ENCODE peak calls at places on chromosomes 7 and 10, in five cellular contexts. One of them, this sample, is unnamed.

GRCh38 chr7:41809487-41810257 is 106.8 kb upstream of the INHBA start:
- DNase-seq in CD4-positive, CD25-positive, alpha-beta regulatory T cell: no peak
- DNase-seq in activated effector memory CD4-positive, alpha-beta T cell treated with Interleukin-2 at 50 U/mL for 16 hours: no peak
- DNase-seq in stimulated activated CD4-positive, alpha-beta T cell treated with anti-CD3 and anti-CD28 coated beads, Interleukin-4, amount 100 ng/mL, for 48 hours: no peak
- DNase-seq in amniotic stem cell: no peak
- DNase-seq in this sample: no peak

GRCh38 chr7:147483634-147484292 is 1106.8 kb upstream of the C7orf33 start:
- DNase-seq in CD4-positive, CD25-positive, alpha-beta regulatory T cell: no peak
- DNase-seq in activated effector memory CD4-positive, alpha-beta T cell treated with Interleukin-2 at 50 U/mL for 16 hours: no peak
- DNase-seq in stimulated activated CD4-positive, alpha-beta T cell treated with anti-CD3 and anti-CD28 coated beads, Interleukin-4, amount 100 ng/mL, for 48 hours: no peak
- DNase-seq in amniotic stem cell: peak; percentile 8
- DNase-seq in this sample: no peak

GRCh38 chr10:66813122-66813521 is 112.7 kb upstream of the LRRTM3 start:
- DNase-seq in CD4-positive, CD25-positive, alpha-beta regulatory T cell: no peak
- DNase-seq in activated effector memory CD4-positive, alpha-beta T cell treated with Interleukin-2 at 50 U/mL for 16 hours: no peak
- DNase-seq in stimulated activated CD4-positive, alpha-beta T cell treated with anti-CD3 and anti-CD28 coated beads, Interleukin-4, amount 100 ng/mL, for 48 hours: no peak
- DNase-seq in amniotic stem cell: no peak
- DNase-seq in this sample: no peak

GRCh38 chr7:159022238-159022993 is 122.3 kb downstream of the VIPR2 start:
- DNase-seq in CD4-positive, CD25-positive, alpha-beta regulatory T cell: no peak
- DNase-seq in activated effector memory CD4-positive, alpha-beta T cell treated with Interleukin-2 at 50 U/mL for 16 hours: no peak
- DNase-seq in stimulated activated CD4-positive, alpha-beta T cell treated with anti-CD3 and anti-CD28 coated beads, Interleukin-4, amount 100 ng/mL, for 48 hours: no peak
- DNase-seq in amniotic stem cell: no peak
- DNase-seq in this sample: no peak

GRCh38 chr10:3813986-3814831 is 29.2 kb upstream of the KLF6 start:
- DNase-seq in CD4-positive, CD25-positive, alpha-beta regulatory T cell: no peak
- DNase-seq in activated effector memory CD4-positive, alpha-beta T cell treated with Interleukin-2 at 50 U/mL for 16 hours: no peak
- DNase-seq in stimulated activated CD4-positive, alpha-beta T cell treated with anti-CD3 and anti-CD28 coated beads, Interleukin-4, amount 100 ng/mL, for 48 hours: no peak
- DNase-seq in amniotic stem cell: no peak
- DNase-seq in this sample: no peak

GRCh38 chr7:91941450-91941849 is 788 bp downstream of the AKAP9 start:
- DNase-seq in CD4-positive, CD25-positive, alpha-beta regulatory T cell: peak; percentile 3
- DNase-seq in activated effector memory CD4-positive, alpha-beta T cell treated with Interleukin-2 at 50 U/mL for 16 hours: peak; percentile 15
- DNase-seq in stimulated activated CD4-positive, alpha-beta T cell treated with anti-CD3 and anti-CD28 coated beads, Interleukin-4, amount 100 ng/mL, for 48 hours: no peak
- DNase-seq in amniotic stem cell: no peak
- DNase-seq in this sample: peak; percentile 34

GRCh38 chr7:2120251-2120660 is 112.5 kb downstream of the MAD1L1 start:
- DNase-seq in CD4-positive, CD25-positive, alpha-beta regulatory T cell: no peak
- DNase-seq in activated effector memory CD4-positive, alpha-beta T cell treated with Interleukin-2 at 50 U/mL for 16 hours: peak; percentile 48
- DNase-seq in stimulated activated CD4-positive, alpha-beta T cell treated with anti-CD3 and anti-CD28 coated beads, Interleukin-4, amount 100 ng/mL, for 48 hours: no peak
- DNase-seq in amniotic stem cell: no peak
- DNase-seq in this sample: peak; percentile 63

GRCh38 chr7:41891967-41892755 is 189.3 kb upstream of the INHBA start:
- DNase-seq in CD4-positive, CD25-positive, alpha-beta regulatory T cell: no peak
- DNase-seq in activated effector memory CD4-positive, alpha-beta T cell treated with Interleukin-2 at 50 U/mL for 16 hours: no peak
- DNase-seq in stimulated activated CD4-positive, alpha-beta T cell treated with anti-CD3 and anti-CD28 coated beads, Interleukin-4, amount 100 ng/mL, for 48 hours: no peak
- DNase-seq in amniotic stem cell: no peak
- DNase-seq in this sample: no peak

GRCh38 chr10:60769406-60769805 is 8.9 kb upstream of the CDK1 start:
- DNase-seq in CD4-positive, CD25-positive, alpha-beta regulatory T cell: no peak
- DNase-seq in activated effector memory CD4-positive, alpha-beta T cell treated with Interleukin-2 at 50 U/mL for 16 hours: no peak
- DNase-seq in stimulated activated CD4-positive, alpha-beta T cell treated with anti-CD3 and anti-CD28 coated beads, Interleukin-4, amount 100 ng/mL, for 48 hours: no peak
- DNase-seq in amniotic stem cell: no peak
- DNase-seq in this sample: no peak

GRCh38 chr7:98137826-98138151 is 31.1 kb downstream of the LMTK2 start:
- DNase-seq in CD4-positive, CD25-positive, alpha-beta regulatory T cell: no peak
- DNase-seq in activated effector memory CD4-positive, alpha-beta T cell treated with Interleukin-2 at 50 U/mL for 16 hours: no peak
- DNase-seq in stimulated activated CD4-positive, alpha-beta T cell treated with anti-CD3 and anti-CD28 coated beads, Interleukin-4, amount 100 ng/mL, for 48 hours: no peak
- DNase-seq in amniotic stem cell: no peak
- DNase-seq in this sample: no peak

GRCh38 chr10:127485153-127485857 is 63.8 kb upstream of the NPS start:
- DNase-seq in CD4-positive, CD25-positive, alpha-beta regulatory T cell: no peak
- DNase-seq in activated effector memory CD4-positive, alpha-beta T cell treated with Interleukin-2 at 50 U/mL for 16 hours: no peak
- DNase-seq in stimulated activated CD4-positive, alpha-beta T cell treated with anti-CD3 and anti-CD28 coated beads, Interleukin-4, amount 100 ng/mL, for 48 hours: no peak
- DNase-seq in amniotic stem cell: no peak
- DNase-seq in this sample: no peak

GRCh38 chr7:2016021-2016631 is 216.6 kb downstream of the MAD1L1 start:
- DNase-seq in CD4-positive, CD25-positive, alpha-beta regulatory T cell: no peak
- DNase-seq in activated effector memory CD4-positive, alpha-beta T cell treated with Interleukin-2 at 50 U/mL for 16 hours: no peak
- DNase-seq in stimulated activated CD4-positive, alpha-beta T cell treated with anti-CD3 and anti-CD28 coated beads, Interleukin-4, amount 100 ng/mL, for 48 hours: no peak
- DNase-seq in amniotic stem cell: no peak
- DNase-seq in this sample: no peak

GRCh38 chr10:102710604-102711003 is 3.6 kb downstream of the ARL3 start:
- DNase-seq in CD4-positive, CD25-positive, alpha-beta regulatory T cell: no peak
- DNase-seq in activated effector memory CD4-positive, alpha-beta T cell treated with Interleukin-2 at 50 U/mL for 16 hours: no peak
- DNase-seq in stimulated activated CD4-positive, alpha-beta T cell treated with anti-CD3 and anti-CD28 coated beads, Interleukin-4, amount 100 ng/mL, for 48 hours: no peak
- DNase-seq in amniotic stem cell: peak; percentile 36
- DNase-seq in this sample: no peak

GRCh38 chr10:86346794-86347665 is 19.6 kb downstream of the GRID1 start:
- DNase-seq in CD4-positive, CD25-positive, alpha-beta regulatory T cell: no peak
- DNase-seq in activated effector memory CD4-positive, alpha-beta T cell treated with Interleukin-2 at 50 U/mL for 16 hours: no peak
- DNase-seq in stimulated activated CD4-positive, alpha-beta T cell treated with anti-CD3 and anti-CD28 coated beads, Interleukin-4, amount 100 ng/mL, for 48 hours: no peak
- DNase-seq in amniotic stem cell: no peak
- DNase-seq in this sample: no peak

GRCh38 chr7:50782376-50783208 is at the start of gene GRB10:
- DNase-seq in CD4-positive, CD25-positive, alpha-beta regulatory T cell: no peak
- DNase-seq in activated effector memory CD4-positive, alpha-beta T cell treated with Interleukin-2 at 50 U/mL for 16 hours: no peak
- DNase-seq in stimulated activated CD4-positive, alpha-beta T cell treated with anti-CD3 and anti-CD28 coated beads, Interleukin-4, amount 100 ng/mL, for 48 hours: no peak
- DNase-seq in amniotic stem cell: no peak
- DNase-seq in this sample: no peak

GRCh38 chr10:23343591-23344225 is 889 bp downstream of the C10orf67 start:
- DNase-seq in CD4-positive, CD25-positive, alpha-beta regulatory T cell: peak; percentile 60
- DNase-seq in activated effector memory CD4-positive, alpha-beta T cell treated with Interleukin-2 at 50 U/mL for 16 hours: peak; percentile 21
- DNase-seq in stimulated activated CD4-positive, alpha-beta T cell treated with anti-CD3 and anti-CD28 coated beads, Interleukin-4, amount 100 ng/mL, for 48 hours: peak; percentile 55
- DNase-seq in amniotic stem cell: no peak
- DNase-seq in this sample: no peak

GRCh38 chr10:71889388-71889987 is 38.4 kb upstream of the PSAP start:
- DNase-seq in CD4-positive, CD25-positive, alpha-beta regulatory T cell: no peak
- DNase-seq in activated effector memory CD4-positive, alpha-beta T cell treated with Interleukin-2 at 50 U/mL for 16 hours: no peak
- DNase-seq in stimulated activated CD4-positive, alpha-beta T cell treated with anti-CD3 and anti-CD28 coated beads, Interleukin-4, amount 100 ng/mL, for 48 hours: no peak
- DNase-seq in amniotic stem cell: no peak
- DNase-seq in this sample: no peak

GRCh38 chr10:5854178-5854570 is 35.5 kb downstream of the ANKRD16 start:
- DNase-seq in CD4-positive, CD25-positive, alpha-beta regulatory T cell: no peak
- DNase-seq in activated effector memory CD4-positive, alpha-beta T cell treated with Interleukin-2 at 50 U/mL for 16 hours: no peak
- DNase-seq in stimulated activated CD4-positive, alpha-beta T cell treated with anti-CD3 and anti-CD28 coated beads, Interleukin-4, amount 100 ng/mL, for 48 hours: no peak
- DNase-seq in amniotic stem cell: no peak
- DNase-seq in this sample: no peak

GRCh38 chr7:10122573-10123100 is 851.0 kb upstream of the PHF14 start:
- DNase-seq in CD4-positive, CD25-positive, alpha-beta regulatory T cell: no peak
- DNase-seq in activated effector memory CD4-positive, alpha-beta T cell treated with Interleukin-2 at 50 U/mL for 16 hours: no peak
- DNase-seq in stimulated activated CD4-positive, alpha-beta T cell treated with anti-CD3 and anti-CD28 coated beads, Interleukin-4, amount 100 ng/mL, for 48 hours: no peak
- DNase-seq in amniotic stem cell: no peak
- DNase-seq in this sample: no peak

GRCh38 chr7:33841658-33842057 is 63.7 kb upstream of the BMPER start:
- DNase-seq in CD4-positive, CD25-positive, alpha-beta regulatory T cell: no peak
- DNase-seq in activated effector memory CD4-positive, alpha-beta T cell treated with Interleukin-2 at 50 U/mL for 16 hours: no peak
- DNase-seq in stimulated activated CD4-positive, alpha-beta T cell treated with anti-CD3 and anti-CD28 coated beads, Interleukin-4, amount 100 ng/mL, for 48 hours: no peak
- DNase-seq in amniotic stem cell: no peak
- DNase-seq in this sample: no peak

GRCh38 chr7:46745700-46746090 is 824.6 kb upstream of the IGFBP3 start:
- DNase-seq in CD4-positive, CD25-positive, alpha-beta regulatory T cell: no peak
- DNase-seq in activated effector memory CD4-positive, alpha-beta T cell treated with Interleukin-2 at 50 U/mL for 16 hours: no peak
- DNase-seq in stimulated activated CD4-positive, alpha-beta T cell treated with anti-CD3 and anti-CD28 coated beads, Interleukin-4, amount 100 ng/mL, for 48 hours: no peak
- DNase-seq in amniotic stem cell: no peak
- DNase-seq in this sample: no peak

GRCh38 chr7:56081626-56082340 is 11.0 kb downstream of the PHKG1 start:
- DNase-seq in CD4-positive, CD25-positive, alpha-beta regulatory T cell: no peak
- DNase-seq in activated effector memory CD4-positive, alpha-beta T cell treated with Interleukin-2 at 50 U/mL for 16 hours: no peak
- DNase-seq in stimulated activated CD4-positive, alpha-beta T cell treated with anti-CD3 and anti-CD28 coated beads, Interleukin-4, amount 100 ng/mL, for 48 hours: no peak
- DNase-seq in amniotic stem cell: no peak
- DNase-seq in this sample: no peak

GRCh38 chr7:159098795-159099194 is 45.9 kb downstream of the VIPR2 start:
- DNase-seq in CD4-positive, CD25-positive, alpha-beta regulatory T cell: no peak
- DNase-seq in activated effector memory CD4-positive, alpha-beta T cell treated with Interleukin-2 at 50 U/mL for 16 hours: no peak
- DNase-seq in stimulated activated CD4-positive, alpha-beta T cell treated with anti-CD3 and anti-CD28 coated beads, Interleukin-4, amount 100 ng/mL, for 48 hours: no peak
- DNase-seq in amniotic stem cell: no peak
- DNase-seq in this sample: no peak

GRCh38 chr10:126902157-126902556 is 3.1 kb upstream of the DOCK1 start:
- DNase-seq in CD4-positive, CD25-positive, alpha-beta regulatory T cell: no peak
- DNase-seq in activated effector memory CD4-positive, alpha-beta T cell treated with Interleukin-2 at 50 U/mL for 16 hours: no peak
- DNase-seq in stimulated activated CD4-positive, alpha-beta T cell treated with anti-CD3 and anti-CD28 coated beads, Interleukin-4, amount 100 ng/mL, for 48 hours: no peak
- DNase-seq in amniotic stem cell: no peak
- DNase-seq in this sample: no peak

GRCh38 chr7:155219947-155220769 is 77.5 kb upstream of the INSIG1 start:
- DNase-seq in CD4-positive, CD25-positive, alpha-beta regulatory T cell: no peak
- DNase-seq in activated effector memory CD4-positive, alpha-beta T cell treated with Interleukin-2 at 50 U/mL for 16 hours: no peak
- DNase-seq in stimulated activated CD4-positive, alpha-beta T cell treated with anti-CD3 and anti-CD28 coated beads, Interleukin-4, amount 100 ng/mL, for 48 hours: no peak
- DNase-seq in amniotic stem cell: no peak
- DNase-seq in this sample: no peak

GRCh38 chr7:153407291-153408046 is 644.7 kb upstream of the DPP6 start:
- DNase-seq in CD4-positive, CD25-positive, alpha-beta regulatory T cell: no peak
- DNase-seq in activated effector memory CD4-positive, alpha-beta T cell treated with Interleukin-2 at 50 U/mL for 16 hours: no peak
- DNase-seq in stimulated activated CD4-positive, alpha-beta T cell treated with anti-CD3 and anti-CD28 coated beads, Interleukin-4, amount 100 ng/mL, for 48 hours: no peak
- DNase-seq in amniotic stem cell: no peak
- DNase-seq in this sample: no peak

GRCh38 chr7:127346575-127347256 is 45.8 kb downstream of the ZNF800 start:
- DNase-seq in CD4-positive, CD25-positive, alpha-beta regulatory T cell: no peak
- DNase-seq in activated effector memory CD4-positive, alpha-beta T cell treated with Interleukin-2 at 50 U/mL for 16 hours: no peak
- DNase-seq in stimulated activated CD4-positive, alpha-beta T cell treated with anti-CD3 and anti-CD28 coated beads, Interleukin-4, amount 100 ng/mL, for 48 hours: no peak
- DNase-seq in amniotic stem cell: no peak
- DNase-seq in this sample: no peak

GRCh38 chr10:122498521-122498920 is 37.2 kb downstream of the HTRA1 start:
- DNase-seq in CD4-positive, CD25-positive, alpha-beta regulatory T cell: no peak
- DNase-seq in activated effector memory CD4-positive, alpha-beta T cell treated with Interleukin-2 at 50 U/mL for 16 hours: no peak
- DNase-seq in stimulated activated CD4-positive, alpha-beta T cell treated with anti-CD3 and anti-CD28 coated beads, Interleukin-4, amount 100 ng/mL, for 48 hours: no peak
- DNase-seq in amniotic stem cell: no peak
- DNase-seq in this sample: no peak

GRCh38 chr7:150901160-150902035 is 49.1 kb downstream of the AOC1 start:
- DNase-seq in CD4-positive, CD25-positive, alpha-beta regulatory T cell: no peak
- DNase-seq in activated effector memory CD4-positive, alpha-beta T cell treated with Interleukin-2 at 50 U/mL for 16 hours: no peak
- DNase-seq in stimulated activated CD4-positive, alpha-beta T cell treated with anti-CD3 and anti-CD28 coated beads, Interleukin-4, amount 100 ng/mL, for 48 hours: no peak
- DNase-seq in amniotic stem cell: no peak
- DNase-seq in this sample: no peak

GRCh38 chr10:88042162-88043100 is 179.0 kb downstream of the PTEN start:
- DNase-seq in CD4-positive, CD25-positive, alpha-beta regulatory T cell: no peak
- DNase-seq in activated effector memory CD4-positive, alpha-beta T cell treated with Interleukin-2 at 50 U/mL for 16 hours: no peak
- DNase-seq in stimulated activated CD4-positive, alpha-beta T cell treated with anti-CD3 and anti-CD28 coated beads, Interleukin-4, amount 100 ng/mL, for 48 hours: no peak
- DNase-seq in amniotic stem cell: peak; percentile 29
- DNase-seq in this sample: no peak

GRCh38 chr10:72503241-72503640 is 122.6 kb downstream of the MICU1 start:
- DNase-seq in CD4-positive, CD25-positive, alpha-beta regulatory T cell: no peak
- DNase-seq in activated effector memory CD4-positive, alpha-beta T cell treated with Interleukin-2 at 50 U/mL for 16 hours: no peak
- DNase-seq in stimulated activated CD4-positive, alpha-beta T cell treated with anti-CD3 and anti-CD28 coated beads, Interleukin-4, amount 100 ng/mL, for 48 hours: no peak
- DNase-seq in amniotic stem cell: no peak
- DNase-seq in this sample: no peak

GRCh38 chr10:73827346-73828089 is 16.1 kb upstream of the NDST2 start:
- DNase-seq in CD4-positive, CD25-positive, alpha-beta regulatory T cell: no peak
- DNase-seq in activated effector memory CD4-positive, alpha-beta T cell treated with Interleukin-2 at 50 U/mL for 16 hours: no peak
- DNase-seq in stimulated activated CD4-positive, alpha-beta T cell treated with anti-CD3 and anti-CD28 coated beads, Interleukin-4, amount 100 ng/mL, for 48 hours: no peak
- DNase-seq in amniotic stem cell: no peak
- DNase-seq in this sample: no peak

GRCh38 chr10:16967866-16968721 is 150.9 kb upstream of the RSU1 start:
- DNase-seq in CD4-positive, CD25-positive, alpha-beta regulatory T cell: no peak
- DNase-seq in activated effector memory CD4-positive, alpha-beta T cell treated with Interleukin-2 at 50 U/mL for 16 hours: no peak
- DNase-seq in stimulated activated CD4-positive, alpha-beta T cell treated with anti-CD3 and anti-CD28 coated beads, Interleukin-4, amount 100 ng/mL, for 48 hours: no peak
- DNase-seq in amniotic stem cell: peak; percentile 54
- DNase-seq in this sample: no peak

GRCh38 chr10:71708897-71709882 is 10.4 kb downstream of the C10orf105 start:
- DNase-seq in CD4-positive, CD25-positive, alpha-beta regulatory T cell: no peak
- DNase-seq in activated effector memory CD4-positive, alpha-beta T cell treated with Interleukin-2 at 50 U/mL for 16 hours: no peak
- DNase-seq in stimulated activated CD4-positive, alpha-beta T cell treated with anti-CD3 and anti-CD28 coated beads, Interleukin-4, amount 100 ng/mL, for 48 hours: no peak
- DNase-seq in amniotic stem cell: no peak
- DNase-seq in this sample: no peak

GRCh38 chr7:6269527-6269926 is 2.9 kb downstream of the CYTH3 start:
- DNase-seq in CD4-positive, CD25-positive, alpha-beta regulatory T cell: no peak
- DNase-seq in activated effector memory CD4-positive, alpha-beta T cell treated with Interleukin-2 at 50 U/mL for 16 hours: no peak
- DNase-seq in stimulated activated CD4-positive, alpha-beta T cell treated with anti-CD3 and anti-CD28 coated beads, Interleukin-4, amount 100 ng/mL, for 48 hours: no peak
- DNase-seq in amniotic stem cell: no peak
- DNase-seq in this sample: no peak

GRCh38 chr7:140035400-140036223 is 27.1 kb downstream of the PARP12 start:
- DNase-seq in CD4-positive, CD25-positive, alpha-beta regulatory T cell: no peak
- DNase-seq in activated effector memory CD4-positive, alpha-beta T cell treated with Interleukin-2 at 50 U/mL for 16 hours: no peak
- DNase-seq in stimulated activated CD4-positive, alpha-beta T cell treated with anti-CD3 and anti-CD28 coated beads, Interleukin-4, amount 100 ng/mL, for 48 hours: no peak
- DNase-seq in amniotic stem cell: peak; percentile 67
- DNase-seq in this sample: no peak

GRCh38 chr10:3848768-3849643 is 64.0 kb upstream of the KLF6 start:
- DNase-seq in CD4-positive, CD25-positive, alpha-beta regulatory T cell: no peak
- DNase-seq in activated effector memory CD4-positive, alpha-beta T cell treated with Interleukin-2 at 50 U/mL for 16 hours: no peak
- DNase-seq in stimulated activated CD4-positive, alpha-beta T cell treated with anti-CD3 and anti-CD28 coated beads, Interleukin-4, amount 100 ng/mL, for 48 hours: no peak
- DNase-seq in amniotic stem cell: peak; percentile 54
- DNase-seq in this sample: no peak

GRCh38 chr7:51314726-51315125 is 1.9 kb downstream of the COBL start:
- DNase-seq in CD4-positive, CD25-positive, alpha-beta regulatory T cell: no peak
- DNase-seq in activated effector memory CD4-positive, alpha-beta T cell treated with Interleukin-2 at 50 U/mL for 16 hours: no peak
- DNase-seq in stimulated activated CD4-positive, alpha-beta T cell treated with anti-CD3 and anti-CD28 coated beads, Interleukin-4, amount 100 ng/mL, for 48 hours: no peak
- DNase-seq in amniotic stem cell: no peak
- DNase-seq in this sample: no peak